ENCODE peak calls at places on chromosomes 4 and X, in six cellular contexts. M is neural progenitor cell, H is GM23338, A is HCT116, J is GM23248, U is MM.1S. N is an unnamed sample.

GRCh38 chr4:84126061-84126787 is 372.9 kb downstream of the NKX6-1 start:
- DNase-seq in M (no peak), H (peak; percentile 2), U (no peak), A (no peak), J (no peak), N (no peak)

GRCh38 chrX:28177202-28177601 is 196.0 kb upstream of the DCAF8L1 start:
- DNase-seq in J (no peak), H (peak; percentile 68), M (peak; percentile 59), U (no peak), A (peak; percentile 38), N (peak; percentile 23)

GRCh38 chrX:123803331-123803983 is 56.4 kb upstream of the XIAP start:
- DNase-seq in U (no peak), M (no peak), A (peak; percentile 79), H (no peak), J (peak; percentile 78), N (peak; percentile 69)

GRCh38 chr4:139918994-139919393 is 235.0 kb downstream of the MAML3 start:
- DNase-seq in J (peak; percentile 24), A (no peak), H (no peak), U (no peak), M (no peak), N (no peak)

GRCh38 chr4:172377486-172378140 is 564.4 kb downstream of the GALNTL6 start:
- DNase-seq in J (no peak), M (no peak), H (no peak), U (no peak), A (no peak), N (no peak)

GRCh38 chr4:145839151-145839550 is 99.5 kb downstream of the ZNF827 start:
- DNase-seq in H (peak; percentile 42), J (no peak), M (no peak), U (no peak), A (no peak), N (no peak)

GRCh38 chrX:154370300-154370881 is 4.0 kb downstream of the FLNA start:
- DNase-seq in U (no peak), J (peak; percentile 61), M (peak; percentile 50), H (no peak), A (no peak), N (peak; percentile 44)

GRCh38 chrX:154548028-154548316 is 552 bp downstream of the IKBKG start:
- DNase-seq in M (no peak), H (no peak), A (no peak), U (no peak), J (peak; percentile 62), N (no peak)

GRCh38 chr4:165150545-165150944 is 37.9 kb upstream of the TMEM192 start:
- DNase-seq in M (no peak), U (no peak), H (no peak), A (no peak), J (no peak), N (no peak)

GRCh38 chr4:113689394-113689793 is 72.1 kb downstream of the CAMK2D start:
- DNase-seq in H (no peak), U (no peak), M (no peak), A (no peak), J (no peak), N (no peak)

GRCh38 chr4:113695328-113696169 is 66.0 kb downstream of the CAMK2D start:
- DNase-seq in A (no peak), J (no peak), M (no peak), H (no peak), U (no peak), N (peak; percentile 61)

GRCh38 chr4:113693993-113694392 is 67.5 kb downstream of the CAMK2D start:
- DNase-seq in M (no peak), J (no peak), U (no peak), A (no peak), H (no peak), N (no peak)

GRCh38 chr4:113691676-113692075 is 69.9 kb downstream of the CAMK2D start:
- DNase-seq in H (no peak), J (no peak), M (no peak), U (no peak), A (no peak), N (no peak)

DNA sequence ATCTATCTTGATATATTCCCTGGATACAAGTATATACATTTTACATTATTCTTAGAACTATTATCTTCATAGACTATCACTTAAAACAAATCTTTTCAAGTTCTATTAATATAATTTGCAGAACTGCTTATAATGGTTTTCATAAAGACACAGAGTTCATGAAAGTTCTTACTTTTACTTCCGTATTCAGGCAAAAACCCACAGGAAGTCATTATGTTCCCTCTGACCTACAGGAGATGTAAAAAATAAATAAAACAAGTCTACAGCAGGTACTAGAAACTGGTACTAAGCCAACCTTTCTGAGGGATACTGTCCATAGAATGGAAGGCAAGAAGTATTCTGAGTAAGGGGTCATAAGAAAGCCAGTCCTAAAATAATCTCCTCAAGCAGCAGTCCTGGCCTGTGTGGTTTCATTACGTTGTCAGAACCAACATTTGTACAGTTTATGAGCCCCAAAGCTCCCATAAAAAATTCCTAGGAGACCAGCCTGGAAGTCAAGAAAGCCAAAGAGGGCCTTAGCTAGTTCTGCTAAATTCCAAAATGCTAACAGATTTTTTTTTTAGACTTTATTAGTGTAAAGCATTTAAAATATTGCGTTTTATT is 68.6 kb downstream of the CAMK2D start:
- DNase-seq in U (peak; percentile 6), H (no peak), M (no peak), A (no peak), J (no peak), N (no peak)
- TF ChIP-seq EZH2phosphoT487 in U (no peak), H (no peak), M (no peak), A (no peak), J (no peak), N (no peak)

GRCh38 chr4:706834-707598 is 1.4 kb downstream of the PCGF3 start:
- DNase-seq in A (no peak), M (no peak), U (no peak), J (peak; percentile 6), H (no peak), N (no peak)
- TF ChIP-seq EZH2phosphoT487 in A (no peak), M (no peak), U (no peak), J (no peak), H (no peak), N (no peak)

GRCh38 chrX:116204947-116205346 is 34.4 kb downstream of the AGTR2 start:
- DNase-seq in M (peak; percentile 35), H (peak; percentile 56), J (peak; percentile 28), U (peak; percentile 26), A (peak; percentile 7), N (peak; percentile 17)
- TF ChIP-seq EZH2phosphoT487 in M (no peak), H (no peak), J (no peak), U (no peak), A (no peak), N (no peak)

DNA sequence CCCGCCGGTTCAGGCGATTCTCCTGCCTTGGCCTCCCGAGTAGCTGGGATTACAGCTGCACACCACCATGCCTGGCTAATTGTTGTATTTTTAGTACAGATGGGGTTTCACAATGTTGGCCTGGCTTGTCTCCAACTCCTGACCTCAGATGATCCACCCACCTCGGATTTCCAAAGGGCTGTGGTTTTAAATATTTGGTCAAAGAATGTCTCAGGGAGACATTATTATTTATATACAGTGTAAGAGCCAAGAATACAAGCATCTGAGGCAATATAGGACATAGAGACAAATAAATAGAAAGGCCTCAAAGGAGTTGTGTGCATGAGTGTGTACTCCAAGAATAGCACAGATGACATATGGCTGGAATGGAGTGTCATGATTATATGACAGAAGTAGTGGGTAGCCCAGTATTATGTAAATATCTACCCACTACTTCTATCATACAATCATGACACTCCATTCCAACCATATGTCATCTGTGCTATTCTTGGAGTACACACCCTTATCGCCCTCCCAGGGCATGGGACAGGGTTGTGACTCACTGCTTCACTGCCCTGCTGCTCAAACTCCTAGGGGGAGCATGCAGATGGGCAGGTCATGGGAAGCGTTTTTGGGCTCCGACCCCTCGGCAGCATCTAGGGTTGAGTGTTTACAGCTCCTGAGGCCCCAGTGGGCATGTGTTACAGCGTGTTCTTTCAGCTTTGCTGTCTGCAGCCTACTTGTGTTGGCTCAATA is 1649.8 kb upstream of the PCDH10 start:
- DNase-seq in H (no peak), U (no peak), M (no peak), A (no peak), J (peak; percentile 1), N (peak; percentile 8)
- TF ChIP-seq EZH2phosphoT487 in H (no peak), U (no peak), M (no peak), A (no peak), J (no peak), N (no peak)

GRCh38 chrX:119410854-119411253 is 11.7 kb downstream of the SLC25A43 start:
- DNase-seq in H (no peak), M (no peak), J (no peak), U (no peak), A (no peak), N (no peak)

GRCh38 chrX:119407681-119408080 is 8.5 kb downstream of the SLC25A43 start:
- DNase-seq in U (no peak), J (peak; percentile 69), H (no peak), M (no peak), A (no peak), N (no peak)

GRCh38 chrX:119411959-119412358 is 12.8 kb downstream of the SLC25A43 start:
- DNase-seq in A (no peak), M (no peak), H (no peak), J (no peak), U (no peak), N (no peak)

GRCh38 chrX:119406739-119407138 is 7.6 kb downstream of the SLC25A43 start:
- DNase-seq in J (peak; percentile 71), U (no peak), A (no peak), H (no peak), M (no peak), N (no peak)

GRCh38 chrX:119410027-119410819 is 11.1 kb downstream of the SLC25A43 start:
- DNase-seq in M (no peak), U (no peak), J (peak; percentile 94), H (no peak), A (peak; percentile 49), N (peak; percentile 36)
- TF ChIP-seq EZH2phosphoT487 in M (no peak), U (no peak), J (no peak), H (no peak), A (no peak), N (no peak)

GRCh38 chr4:61950625-61951024 is 750.5 kb downstream of the ADGRL3 start:
- DNase-seq in H (peak; percentile 85), A (no peak), J (no peak), U (no peak), M (peak; percentile 61), N (no peak)
- TF ChIP-seq EZH2phosphoT487 in H (no peak), A (no peak), J (no peak), U (no peak), M (no peak), N (no peak)

GRCh38 chr4:13887010-13887409 is 259.5 kb upstream of the BOD1L1 start:
- DNase-seq in H (no peak), A (no peak), J (no peak), M (no peak), U (no peak), N (no peak)

GRCh38 chr4:13893221-13893620 is 265.7 kb upstream of the BOD1L1 start:
- DNase-seq in H (no peak), U (no peak), J (peak; percentile 47), M (no peak), A (no peak), N (no peak)

GRCh38 chr4:13891544-13891939 is 264.0 kb upstream of the BOD1L1 start:
- DNase-seq in U (no peak), A (no peak), H (no peak), J (peak; percentile 49), M (no peak), N (no peak)

GRCh38 chr4:13892739-13893105 is 265.2 kb upstream of the BOD1L1 start:
- DNase-seq in M (no peak), U (no peak), H (no peak), J (peak; percentile 78), A (no peak), N (peak; percentile 19)

DNA sequence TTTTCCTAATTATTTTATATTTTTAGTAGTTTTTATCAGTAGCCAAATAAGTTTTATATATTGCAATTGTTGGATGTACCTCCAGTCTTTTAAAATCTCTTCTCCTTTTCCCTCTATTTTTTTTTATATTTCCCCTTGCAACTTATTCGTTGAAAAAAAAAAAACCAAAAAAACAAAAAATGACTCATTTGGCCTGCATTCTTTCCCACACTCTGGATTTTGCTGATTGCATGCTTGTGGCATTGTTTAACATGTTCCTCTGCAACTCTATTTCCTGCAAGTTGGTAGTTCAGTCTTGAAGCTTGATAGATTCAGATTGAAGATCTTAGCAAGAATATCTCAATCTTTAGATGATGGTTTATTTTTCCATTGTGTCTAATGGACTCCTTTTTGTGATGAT is 260.6 kb upstream of the BOD1L1 start:
- DNase-seq in A (no peak), M (no peak), J (peak; percentile 91), U (no peak), H (no peak), N (no peak)
- TF ChIP-seq EZH2phosphoT487 in A (no peak), M (no peak), J (peak; percentile 70), U (no peak), H (no peak), N (no peak)